ENCODE peak calls at places on chromosomes 16 and 17, in six cellular contexts. U, T, A, N, Q and F are unnamed samples.

GRCh38 chr17:61410555-61411089 is 11.0 kb downstream of the TBX2 start:
- DNase-seq in U (peak), T (peak), A (peak), N (no peak), Q (peak), F (peak)

GRCh38 chr16:79806757-79807156 is 206.2 kb upstream of the MAF start:
- DNase-seq in U (no peak), T (no peak), A (no peak), N (no peak), Q (no peak), F (no peak)

GRCh38 chr16:22946433-22946832 is 132.5 kb downstream of the HS3ST2 start:
- DNase-seq in U (no peak), T (no peak), A (no peak), N (no peak), Q (no peak), F (no peak)

GRCh38 chr16:54282202-54282922 is 4.2 kb downstream of the IRX3 start:
- DNase-seq in U (peak), T (no peak), A (peak), N (no peak), Q (no peak), F (no peak)

GRCh38 chr17:69605571-69605970 is 191.1 kb downstream of the MAP2K6 start:
- DNase-seq in U (no peak), T (no peak), A (no peak), N (no peak), Q (no peak), F (no peak)

GRCh38 chr16:6335072-6335471 is 997.6 kb upstream of the RBFOX1 start:
- DNase-seq in U (no peak), T (peak), A (no peak), N (no peak), Q (no peak), F (no peak)

GRCh38 chr17:30226878-30227277 is 8.6 kb downstream of the SLC6A4 start:
- DNase-seq in U (no peak), T (no peak), A (no peak), N (no peak), Q (peak), F (no peak)

GRCh38 chr16:75526032-75526790 is 9.7 kb downstream of the CHST5 start:
- DNase-seq in U (no peak), T (no peak), A (no peak), N (no peak), Q (peak), F (peak)

GRCh38 chr17:55086635-55087058 is 118.1 kb downstream of the STXBP4 start:
- DNase-seq in U (no peak), T (no peak), A (no peak), N (no peak), Q (no peak), F (no peak)

GRCh38 chr16:84913315-84913714 is 93.5 kb downstream of the CRISPLD2 start:
- DNase-seq in U (no peak), T (no peak), A (no peak), N (peak), Q (no peak), F (no peak)

GRCh38 chr17:35612924-35613521 is 25.9 kb downstream of the AP2B1 start:
- DNase-seq in U (peak), T (peak), A (peak), N (peak), Q (no peak), F (no peak)

GRCh38 chr16:88854306-88855111 is 2.2 kb downstream of the GALNS start:
- DNase-seq in U (peak), T (no peak), A (no peak), N (no peak), Q (no peak), F (no peak)

GRCh38 chr16:67108931-67109406 is 772 bp upstream of the PHAF1 start:
- DNase-seq in U (no peak), T (no peak), A (no peak), N (no peak), Q (no peak), F (no peak)

GRCh38 chr16:67207857-67208524 is 9.1 kb downstream of the ELMO3 start:
- DNase-seq in U (no peak), T (no peak), A (no peak), N (no peak), Q (no peak), F (no peak)

GRCh38 chr17:50547035-50547735 is at the start of gene SPATA20:
- DNase-seq in U (peak), T (peak), A (peak), N (peak), Q (peak), F (peak)

GRCh38 chr16:79599256-79599836 is 1.2 kb downstream of the MAF start:
- DNase-seq in U (peak), T (peak), A (no peak), N (peak), Q (no peak), F (no peak)

GRCh38 chr17:7732981-7733557 is 15.5 kb downstream of the DNAH2 start:
- DNase-seq in U (no peak), T (no peak), A (no peak), N (no peak), Q (peak), F (peak)

GRCh38 chr17:43403846-43404245 is 5.1 kb downstream of the ARL4D start:
- DNase-seq in U (no peak), T (no peak), A (no peak), N (no peak), Q (no peak), F (no peak)

GRCh38 chr17:35683588-35683987 is 47.9 kb upstream of the RASL10B start:
- DNase-seq in U (no peak), T (no peak), A (no peak), N (no peak), Q (no peak), F (no peak)

GRCh38 chr17:36920032-36921000 is 17.0 kb upstream of the LHX1 start:
- DNase-seq in U (peak), T (no peak), A (no peak), N (no peak), Q (peak), F (no peak)

GRCh38 chr17:77513045-77513444 is 372.3 kb downstream of the SEC14L1 start:
- DNase-seq in U (no peak), T (no peak), A (no peak), N (no peak), Q (no peak), F (peak)

GRCh38 chr17:47013341-47013740 is 34.3 kb upstream of the RPRML start:
- DNase-seq in U (no peak), T (no peak), A (no peak), N (no peak), Q (no peak), F (no peak)